ENCODE peak calls at places on chromosomes 12 and 14, in eight cellular contexts. A is lung, Y is prostate gland, R is BJ, L is A549, H is left ventricle myocardium inferior, O is choroid plexus epithelial cell, T is cardiac muscle cell. W is an unnamed sample.

GRCh38 chr12:4388032-4388431 is 8.5 kb upstream of the FGF23 start:
- DNase-seq in A (no peak), Y (no peak), R (no peak), L (no peak), H (no peak), O (no peak), T (no peak), W (no peak)

GRCh38 chr14:32764131-32764530 is 174.5 kb upstream of the NPAS3 start:
- DNase-seq in A (no peak), Y (no peak), R (no peak), L (no peak), H (no peak), O (peak), T (no peak), W (no peak)

GRCh38 chr14:76264384-76264783 is 111.6 kb upstream of the ESRRB start:
- DNase-seq in A (no peak), Y (no peak), R (no peak), L (no peak), H (no peak), O (no peak), T (no peak), W (no peak)

GRCh38 chr12:109153711-109154434 is 37.5 kb downstream of the ACACB start:
- DNase-seq in A (no peak), Y (no peak), R (no peak), L (peak), H (no peak), O (no peak), T (no peak), W (no peak)

GRCh38 chr12:124487065-124487833 is 80.2 kb downstream of the NCOR2 start:
- DNase-seq in A (no peak), Y (no peak), R (no peak), L (no peak), H (peak), O (no peak), T (peak), W (no peak)

GRCh38 chr14:104799657-104800599 is 973 bp upstream of the ZBTB42 start:
- DNase-seq in A (peak), Y (peak), R (no peak), L (peak), H (peak), O (peak), T (peak), W (peak)

GRCh38 chr12:132408626-132409494 is 79.5 kb upstream of the GALNT9 start:
- DNase-seq in A (no peak), Y (no peak), R (no peak), L (no peak), H (no peak), O (no peak), T (no peak), W (no peak)

GRCh38 chr12:95006206-95006605 is 2.7 kb upstream of the NDUFA12 start:
- DNase-seq in A (no peak), Y (no peak), R (no peak), L (no peak), H (no peak), O (no peak), T (no peak), W (no peak)

GRCh38 chr12:94615284-94616216 is 34.8 kb downstream of the TMCC3 start:
- DNase-seq in A (no peak), Y (peak), R (no peak), L (peak), H (peak), O (peak), T (peak), W (no peak)

GRCh38 chr12:42609605-42610004 is 20.1 kb upstream of the PRICKLE1 start:
- DNase-seq in A (no peak), Y (no peak), R (no peak), L (no peak), H (no peak), O (peak), T (no peak), W (no peak)

GRCh38 chr14:95445161-95445560 is 71.3 kb downstream of the SYNE3 start:
- DNase-seq in A (no peak), Y (no peak), R (no peak), L (no peak), H (no peak), O (no peak), T (no peak), W (no peak)

GRCh38 chr14:72824051-72824450 is 69.8 kb downstream of the DPF3 start:
- DNase-seq in A (no peak), Y (no peak), R (no peak), L (no peak), H (no peak), O (no peak), T (no peak), W (no peak)

GRCh38 chr14:23881292-23881691 is 72.3 kb upstream of the DHRS4 start:
- DNase-seq in A (no peak), Y (no peak), R (no peak), L (no peak), H (no peak), O (no peak), T (no peak), W (no peak)

GRCh38 chr14:76309572-76310551 is 66.1 kb upstream of the ESRRB start:
- DNase-seq in A (no peak), Y (no peak), R (no peak), L (no peak), H (peak), O (no peak), T (peak), W (no peak)

GRCh38 chr14:58663494-58664111 is 25.8 kb downstream of the DACT1 start:
- DNase-seq in A (no peak), Y (no peak), R (peak), L (no peak), H (no peak), O (peak), T (peak), W (no peak)

GRCh38 chr12:28303192-28303591 is 112.9 kb downstream of the CCDC91 start:
- DNase-seq in A (no peak), Y (no peak), R (no peak), L (no peak), H (no peak), O (no peak), T (no peak), W (no peak)

GRCh38 chr12:41532072-41532471 is 344.0 kb downstream of the PDZRN4 start:
- DNase-seq in A (no peak), Y (no peak), R (no peak), L (no peak), H (no peak), O (no peak), T (no peak), W (no peak)

GRCh38 chr12:130041983-130042812 is 120.1 kb upstream of the FZD10 start:
- DNase-seq in A (peak), Y (peak), R (no peak), L (peak), H (no peak), O (no peak), T (no peak), W (peak)

GRCh38 chr14:104345316-104346111 is 207.1 kb downstream of the KIF26A start:
- DNase-seq in A (no peak), Y (no peak), R (no peak), L (no peak), H (no peak), O (no peak), T (no peak), W (no peak)

GRCh38 chr14:24094839-24095195 is 706 bp downstream of the PCK2 start:
- DNase-seq in A (no peak), Y (no peak), R (no peak), L (no peak), H (no peak), O (peak), T (peak), W (no peak)

GRCh38 chr12:52010152-52010622 is 3.4 kb downstream of the TAMALIN start:
- DNase-seq in A (peak), Y (no peak), R (no peak), L (no peak), H (peak), O (peak), T (peak), W (no peak)

GRCh38 chr14:99133563-99134332 is 138.2 kb downstream of the BCL11B start:
- DNase-seq in A (peak), Y (peak), R (no peak), L (no peak), H (peak), O (no peak), T (no peak), W (no peak)

GRCh38 chr12:94305293-94305957 is 154.2 kb downstream of the CEP83 start:
- DNase-seq in A (peak), Y (no peak), R (no peak), L (no peak), H (no peak), O (peak), T (peak), W (no peak)

GRCh38 chr12:120445911-120446909 is at the start of the genes GATC and TRIAP1:
- DNase-seq in A (peak), Y (peak), R (no peak), L (peak), H (peak), O (peak), T (peak), W (peak)

GRCh38 chr14:59583755-59584154 is 7.1 kb upstream of the CCDC175 start:
- DNase-seq in A (no peak), Y (no peak), R (no peak), L (no peak), H (no peak), O (peak), T (peak), W (no peak)

GRCh38 chr14:104290756-104291122 is 152.4 kb downstream of the KIF26A start:
- DNase-seq in A (no peak), Y (no peak), R (no peak), L (no peak), H (peak), O (no peak), T (no peak), W (no peak)

GRCh38 chr14:70188292-70188607 is 501 bp downstream of the SLC8A3 start:
- DNase-seq in A (no peak), Y (no peak), R (no peak), L (no peak), H (no peak), O (peak), T (peak), W (no peak)

GRCh38 chr14:99745307-99745951 is 47.8 kb upstream of the EML1 start:
- DNase-seq in A (no peak), Y (no peak), R (peak), L (no peak), H (no peak), O (peak), T (no peak), W (no peak)

GRCh38 chr12:55797550-55797949 is 20.0 kb downstream of the SARNP start:
- DNase-seq in A (no peak), Y (no peak), R (no peak), L (no peak), H (no peak), O (no peak), T (no peak), W (no peak)

GRCh38 chr14:74945261-74945851 is 10.0 kb downstream of the PGF start:
- DNase-seq in A (no peak), Y (no peak), R (no peak), L (peak), H (no peak), O (no peak), T (peak), W (no peak)

GRCh38 chr12:82873951-82874350 is 187.2 kb downstream of the TMTC2 start:
- DNase-seq in A (no peak), Y (no peak), R (no peak), L (no peak), H (no peak), O (peak), T (peak), W (no peak)

GRCh38 chr12:62917939-62918338 is 17.0 kb downstream of the PPM1H start:
- DNase-seq in A (no peak), Y (no peak), R (no peak), L (no peak), H (no peak), O (peak), T (no peak), W (no peak)

GRCh38 chr12:104424955-104425354 is 31.8 kb upstream of the CHST11 start:
- DNase-seq in A (no peak), Y (no peak), R (no peak), L (no peak), H (no peak), O (no peak), T (no peak), W (no peak)

GRCh38 chr14:88667555-88668273 is 104.9 kb downstream of the ZC3H14 start:
- DNase-seq in A (peak), Y (peak), R (no peak), L (peak), H (no peak), O (peak), T (peak), W (peak)
- TF ChIP-seq CTCF in A (peak), Y (peak), R (peak), L (peak), H (peak), O (peak), T (peak), W (peak)

DNA sequence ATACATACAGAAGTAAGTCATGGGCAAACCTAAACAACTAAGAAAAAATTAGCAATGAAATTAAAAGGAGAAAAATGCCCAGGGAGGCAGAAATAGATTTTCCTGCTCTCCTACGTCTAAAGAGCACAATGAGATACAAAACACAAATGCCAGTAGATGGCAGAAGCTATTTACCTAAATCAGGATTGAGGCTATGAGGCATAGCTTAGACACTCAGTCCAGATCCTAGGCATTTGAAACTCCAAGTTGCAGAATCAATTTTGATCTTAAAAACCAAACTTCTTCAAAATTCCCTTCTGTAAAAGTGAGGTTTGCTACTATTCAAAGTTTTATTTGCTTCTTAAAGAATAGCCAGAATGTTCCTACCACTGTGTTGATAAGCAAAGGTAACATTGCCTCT is 368.6 kb downstream of the DAD1 start:
- DNase-seq in A (no peak), Y (no peak), R (no peak), L (no peak), H (no peak), O (peak), T (peak), W (no peak)
- TF ChIP-seq CTCF in A (no peak), Y (no peak), R (no peak), L (no peak), H (peak), O (peak), T (no peak), W (no peak)

GRCh38 chr14:77988096-77988870 is 181.9 kb upstream of the NRXN3 start:
- DNase-seq in A (no peak), Y (no peak), R (no peak), L (no peak), H (no peak), O (no peak), T (no peak), W (no peak)

GRCh38 chr14:77989441-77989891 is 180.7 kb upstream of the NRXN3 start:
- DNase-seq in A (no peak), Y (no peak), R (no peak), L (no peak), H (peak), O (no peak), T (no peak), W (no peak)

GRCh38 chr14:77986808-77987207 is 183.4 kb upstream of the NRXN3 start:
- DNase-seq in A (no peak), Y (no peak), R (no peak), L (no peak), H (no peak), O (no peak), T (no peak), W (no peak)

GRCh38 chr14:77988966-77989365 is 181.2 kb upstream of the NRXN3 start:
- DNase-seq in A (no peak), Y (no peak), R (peak), L (no peak), H (peak), O (peak), T (peak), W (no peak)

GRCh38 chr14:77991128-77991772 is 178.9 kb upstream of the NRXN3 start:
- DNase-seq in A (no peak), Y (no peak), R (no peak), L (no peak), H (no peak), O (no peak), T (no peak), W (no peak)
- TF ChIP-seq CTCF in A (no peak), Y (no peak), R (no peak), L (no peak), H (peak), O (no peak), T (peak), W (peak)

GRCh38 chr12:34347367-34347766 is 325.1 kb downstream of the ALG10 start:
- DNase-seq in A (no peak), Y (no peak), R (no peak), L (peak), H (no peak), O (no peak), T (no peak), W (peak)
- TF ChIP-seq CTCF in A (no peak), Y (no peak), R (no peak), L (peak), H (no peak), O (no peak), T (no peak), W (no peak)

GRCh38 chr12:6534914-6535696 is 788 bp downstream of the GAPDH start:
- DNase-seq in A (peak), Y (peak), R (no peak), L (peak), H (peak), O (peak), T (peak), W (no peak)
- TF ChIP-seq CTCF in A (no peak), Y (peak), R (no peak), L (no peak), H (no peak), O (no peak), T (no peak), W (no peak)

GRCh38 chr12:121626087-121626852 is at the start of gene ORAI1:
- DNase-seq in A (peak), Y (peak), R (peak), L (peak), H (peak), O (peak), T (peak), W (peak)
- TF ChIP-seq CTCF in A (no peak), Y (peak), R (peak), L (peak), H (peak), O (no peak), T (no peak), W (no peak)